ENCODE peak calls at places on chromosomes 7 and 10, in five cellular contexts. S is aorta, U is GM23248, V is astrocyte, C is heart left ventricle. E is an unnamed sample. For H3K9me3, H3K36me3 and H3K4me1, the result is how much of the 10 kb centered on the place peaks cover.

GRCh38 chr7:39547336-39547735 is 18.9 kb upstream of the YAE1 start:
- DNase-seq in V (no peak), S (no peak), U (no peak), C (no peak), E (no peak)

GRCh38 chr10:75400769-75401568 is 595 bp downstream of the ZNF503 start:
- DNase-seq in S (peak), C (peak), U (peak), V (no peak), E (peak)

GRCh38 chr7:93622036-93622714 is 47.7 kb upstream of the CALCR start:
- DNase-seq in U (peak), C (peak), S (peak), V (peak), E (no peak)

GRCh38 chr7:46522354-46522906 is 601.4 kb upstream of the IGFBP3 start:
- DNase-seq in V (no peak), U (no peak), S (no peak), C (no peak), E (no peak)

GRCh38 chr10:5832946-5833345 is 19.7 kb upstream of the GDI2 start:
- DNase-seq in V (no peak), C (no peak), U (no peak), S (no peak), E (peak)

GRCh38 chr10:47438857-47439474 is 44.9 kb downstream of the ANXA8 start:
- DNase-seq in S (no peak), U (peak), V (peak), C (no peak), E (peak)

GRCh38 chr10:70376436-70377378 is 5.7 kb downstream of the LRRC20 start:
- DNase-seq in C (no peak), V (peak), U (peak), S (peak), E (no peak)

GRCh38 chr7:124432009-124432578 is 333.5 kb downstream of the GPR37 start:
- DNase-seq in V (no peak), U (no peak), S (no peak), C (no peak), E (no peak)

GRCh38 chr10:72424561-72424960 is 69.8 kb upstream of the DNAJB12 start:
- DNase-seq in V (no peak), C (no peak), S (no peak), U (no peak), E (no peak)

GRCh38 chr7:96699219-96699871 is 10.3 kb downstream of the SEM1 start:
- DNase-seq in V (no peak), S (no peak), C (no peak), U (no peak), E (no peak)

GRCh38 chr10:102157224-102157623 is 5.0 kb downstream of the NOLC1 start:
- DNase-seq in C (no peak), U (no peak), S (peak), V (no peak), E (no peak)

GRCh38 chr10:128540806-128541739 is 414.9 kb upstream of the MKI67 start:
- DNase-seq in U (no peak), V (no peak), C (no peak), S (no peak), E (no peak)

GRCh38 chr7:85183296-85183695 is 3.6 kb downstream of the SEMA3D start:
- DNase-seq in S (no peak), V (no peak), C (no peak), U (no peak), E (no peak)

GRCh38 chr10:110568055-110568735 is 700 bp downstream of the SMC3 start:
- DNase-seq in U (peak), V (no peak), C (no peak), S (peak), E (peak)

GRCh38 chr10:25934673-25935139 is 677 bp downstream of the MYO3A start:
- DNase-seq in U (no peak), C (no peak), S (peak), V (no peak), E (no peak)

GRCh38 chr7:6284461-6285360 is 12.3 kb upstream of the CYTH3 start:
- DNase-seq in V (no peak), C (no peak), S (peak), U (no peak), E (peak)

GRCh38 chr7:9201928-9202327 is 768.5 kb downstream of the NXPH1 start:
- DNase-seq in V (no peak), C (no peak), S (no peak), U (no peak), E (no peak)

GRCh38 chr7:130294314-130294713 is 1.4 kb downstream of the CPA4 start:
- DNase-seq in C (no peak), U (peak), S (no peak), V (peak), E (no peak)

GRCh38 chr7:22411977-22412693 is 55.2 kb upstream of the RAPGEF5 start:
- DNase-seq in U (no peak), C (no peak), V (no peak), S (no peak), E (no peak)

GRCh38 chr10:59678884-59679301 is 30.8 kb downstream of the SLC16A9 start:
- DNase-seq in V (peak), C (no peak), S (no peak), U (peak), E (no peak)

GRCh38 chr10:1529806-1530413 is 207.4 kb downstream of the ADARB2 start:
- DNase-seq in S (peak), V (no peak), U (no peak), C (no peak), E (no peak)

GRCh38 chr10:1531883-1532597 is 205.3 kb downstream of the ADARB2 start:
- DNase-seq in U (no peak), V (no peak), S (peak), C (no peak), E (no peak)

GRCh38 chr10:1532636-1533035 is 204.7 kb downstream of the ADARB2 start:
- DNase-seq in U (no peak), V (no peak), C (no peak), S (peak), E (no peak)

GRCh38 chr10:1527951-1528350 is 209.4 kb downstream of the ADARB2 start:
- DNase-seq in S (no peak), U (no peak), C (no peak), V (no peak), E (no peak)

DNA sequence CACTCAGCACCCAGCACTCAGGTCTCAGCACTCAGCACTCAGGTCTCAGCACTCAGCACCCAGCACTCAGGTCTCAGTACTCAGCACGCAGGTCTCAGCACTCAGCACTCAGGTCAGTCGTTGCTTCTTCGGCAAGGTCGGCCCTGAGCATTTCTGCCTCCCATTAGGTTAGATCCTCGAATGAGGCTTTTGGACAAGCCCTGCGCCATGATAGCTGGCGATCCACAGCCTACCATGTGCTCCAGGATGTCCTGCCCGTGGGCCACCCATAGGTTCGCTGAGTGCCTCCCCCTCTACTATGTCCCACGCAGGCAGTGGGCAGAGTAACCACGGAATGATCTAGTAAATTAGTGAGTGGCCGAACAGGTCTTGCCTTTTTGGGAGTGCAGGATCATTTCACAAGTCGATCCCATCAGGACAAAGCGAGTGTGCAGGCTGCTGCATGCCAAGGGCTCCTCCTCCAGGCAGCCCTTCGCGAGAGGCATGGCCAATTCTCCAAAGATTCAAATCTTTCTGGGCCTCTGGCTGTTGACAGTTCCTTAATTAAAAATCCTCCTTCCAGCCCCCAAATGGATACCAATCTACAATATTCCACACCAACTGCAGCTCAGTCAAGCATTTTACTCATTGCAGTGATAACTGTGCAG is 206.3 kb downstream of the ADARB2 start:
- DNase-seq in U (no peak), V (no peak), C (no peak), S (peak), E (no peak)
- H3K9me3 ChIP-seq in U (under half), V (under half), C (under half), S (under half), E (under half)

GRCh38 chr10:89297791-89298190 is 4.1 kb upstream of the IFIT2 start:
- DNase-seq in U (no peak), C (no peak), V (no peak), S (no peak), E (no peak)

GRCh38 chr10:89299031-89299430 is 2.8 kb upstream of the IFIT2 start:
- DNase-seq in V (no peak), C (no peak), S (no peak), U (no peak), E (no peak)

GRCh38 chr10:89296227-89296648 is 5.6 kb upstream of the IFIT2 start:
- DNase-seq in C (no peak), U (peak), V (no peak), S (no peak), E (no peak)

GRCh38 chr10:89295597-89295996 is 6.2 kb upstream of the IFIT2 start:
- DNase-seq in U (peak), C (no peak), S (no peak), V (peak), E (no peak)

GRCh38 chr10:89297356-89297755 is 4.5 kb upstream of the IFIT2 start:
- DNase-seq in V (no peak), U (no peak), S (no peak), C (no peak), E (no peak)
- H3K36me3 ChIP-seq in V (under half), U (under half), S (under half), C (under half), E (under half)

DNA sequence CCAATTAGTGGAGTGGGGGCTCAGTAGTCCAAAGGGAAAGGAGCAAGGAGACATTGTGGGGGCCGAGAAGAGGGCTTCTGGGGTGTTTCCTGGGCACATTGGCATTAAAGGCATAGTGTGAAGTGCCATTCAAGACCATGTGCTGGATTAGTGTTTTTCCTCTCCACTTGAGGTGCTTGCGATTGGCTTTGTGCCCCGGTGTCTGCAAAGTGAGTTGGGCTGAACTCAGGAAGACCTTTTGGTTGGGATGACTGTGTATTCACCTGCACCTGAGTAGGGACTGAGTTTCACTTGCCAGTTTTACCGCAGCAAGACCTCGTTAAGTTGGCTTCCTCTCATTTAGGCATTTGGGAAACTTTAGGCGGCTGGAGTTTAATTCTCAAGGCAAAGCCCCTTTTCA is 73.0 kb downstream of the TCF7L2 start:
- DNase-seq in C (no peak), U (no peak), V (no peak), S (no peak), E (no peak)
- H3K4me1 ChIP-seq in C (half or more), U (under half), V (under half), S (under half), E (under half)

GRCh38 chr7:90595341-90595800 is 750 bp upstream of the CDK14 start:
- DNase-seq in C (no peak), S (no peak), U (no peak), V (no peak), E (no peak)

GRCh38 chr7:90597527-90597871 is 1.4 kb downstream of the CDK14 start:
- DNase-seq in V (no peak), S (no peak), C (no peak), U (peak), E (no peak)

GRCh38 chr7:90596745-90597526 is 815 bp downstream of the CDK14 start:
- DNase-seq in S (no peak), C (no peak), V (peak), U (peak), E (no peak)

GRCh38 chr7:90594791-90595317 is 1.3 kb upstream of the CDK14 start:
- DNase-seq in C (peak), V (peak), U (peak), S (peak), E (no peak)

GRCh38 chr7:90595801-90596683 is at the start of gene CDK14:
- DNase-seq in S (peak), V (peak), C (peak), U (peak), E (peak)
- H3K9me3 ChIP-seq in S (under half), V (under half), C (under half), U (under half), E (under half)

DNA sequence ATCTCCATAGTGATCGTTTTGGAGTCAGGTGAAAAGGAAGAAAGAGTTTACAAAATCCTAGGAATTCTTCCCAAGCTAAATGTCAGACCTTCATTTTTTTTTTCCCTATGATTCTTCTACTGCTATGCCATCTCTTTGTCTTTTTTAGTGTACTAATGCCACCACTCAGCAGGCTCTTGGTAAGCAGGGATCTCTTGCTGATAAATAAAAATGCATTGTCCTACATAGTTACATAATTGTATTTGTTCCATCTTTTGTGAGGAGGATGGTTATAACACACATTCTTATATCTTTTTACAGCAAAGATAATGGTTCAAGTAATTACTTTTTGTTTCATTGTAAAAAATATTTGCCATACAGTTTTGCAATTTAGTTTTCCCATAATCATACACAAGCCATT is 36.8 kb upstream of the AFAP1L2 start:
- DNase-seq in S (no peak), U (no peak), V (no peak), C (no peak), E (no peak)
- H3K36me3 ChIP-seq in S (under half), U (under half), V (under half), C (half or more), E (half or more)

GRCh38 chr10:119319161-119319919 is 112.0 kb downstream of the GRK5 start:
- DNase-seq in C (no peak), V (no peak), S (no peak), U (no peak), E (no peak)
- H3K4me1 ChIP-seq in C (half or more), V (under half), S (under half), U (under half), E (under half)

GRCh38 chr10:126945351-126946035 is 40.3 kb downstream of the DOCK1 start:
- DNase-seq in V (no peak), C (no peak), U (peak), S (no peak), E (no peak)

GRCh38 chr10:126950401-126951105 is 45.3 kb downstream of the DOCK1 start:
- DNase-seq in S (no peak), U (no peak), V (no peak), C (no peak), E (no peak)

GRCh38 chr10:126946746-126947145 is 41.5 kb downstream of the DOCK1 start:
- DNase-seq in U (no peak), V (no peak), S (no peak), C (no peak), E (no peak)

GRCh38 chr10:126949161-126949503 is 43.9 kb downstream of the DOCK1 start:
- DNase-seq in S (no peak), C (no peak), V (no peak), U (no peak), E (no peak)

GRCh38 chr10:126948355-126949160 is 43.3 kb downstream of the DOCK1 start:
- DNase-seq in V (no peak), C (no peak), S (no peak), U (no peak), E (peak)
- H3K9me3 ChIP-seq in V (under half), C (under half), S (under half), U (under half), E (under half)

GRCh38 chr7:155598810-155599210 is 45.7 kb upstream of the RBM33 start:
- DNase-seq in V (peak), C (peak), U (peak), S (peak), E (peak)
- H3K36me3 ChIP-seq in V (under half), C (under half), U (under half), S (under half), E (under half)

E was measured in spleen.